ENCODE peak calls at places on chromosomes 3 and 15, in five cellular contexts. R is amygdala; T is stimulated activated naive CD8-positive, alpha-beta T cell treated with anti-CD3 and anti-CD28 coated beads, Interleukin-15, amount 100 ng/mL, for 72 hours; Y is T follicular helper cell; D is activated T-helper 9 cell treated with anti-CD3 and anti-CD28 coated beads, Interleukin-2, amount 50 U/mL, for 16 hours. J is an unnamed sample.

GRCh38 chr3:183178833-183179549 is 16.5 kb upstream of the LAMP3 start:
- DNase-seq in R (peak; percentile 58), T (peak; percentile 60), Y (no peak), D (peak; percentile 13), J (no peak)

GRCh38 chr3:151400341-151400740 is 15.8 kb upstream of the P2RY12 start:
- DNase-seq in R (no peak), T (no peak), Y (no peak), D (no peak), J (no peak)

GRCh38 chr3:177596248-177596821 is 399.1 kb upstream of the TBL1XR1 start:
- DNase-seq in R (no peak), T (no peak), Y (no peak), D (no peak), J (no peak)

GRCh38 chr3:33557829-33558228 is 117.6 kb upstream of the UBP1 start:
- DNase-seq in R (no peak), T (no peak), Y (no peak), D (no peak), J (no peak)

GRCh38 chr15:48394172-48394571 is 62.9 kb downstream of the DUT start:
- DNase-seq in R (no peak), T (no peak), Y (no peak), D (no peak), J (no peak)

GRCh38 chr3:26484140-26484539 is 138.4 kb upstream of the LRRC3B start:
- DNase-seq in R (no peak), T (no peak), Y (no peak), D (no peak), J (no peak)

GRCh38 chr3:66211779-66212178 is 9.0 kb upstream of the SLC25A26 start:
- DNase-seq in R (no peak), T (no peak), Y (no peak), D (no peak), J (no peak)

GRCh38 chr3:195907730-195908438 is 467 bp downstream of the TNK2 start:
- DNase-seq in R (no peak), T (peak; percentile 68), Y (peak; percentile 23), D (peak; percentile 28), J (no peak)

GRCh38 chr3:42012935-42013651 is 51.2 kb upstream of the ULK4 start:
- DNase-seq in R (peak; percentile 40), T (peak; percentile 66), Y (peak; percentile 58), D (peak; percentile 68), J (no peak)

GRCh38 chr15:91946914-91947313 is 93.4 kb downstream of the SLCO3A1 start:
- DNase-seq in R (no peak), T (no peak), Y (no peak), D (no peak), J (no peak)

GRCh38 chr3:58231666-58232065 is 5.9 kb upstream of the ABHD6 start:
- DNase-seq in R (no peak), T (no peak), Y (no peak), D (no peak), J (no peak)

GRCh38 chr15:60469893-60470641 is 8.9 kb downstream of the ICE2 start:
- DNase-seq in R (no peak), T (no peak), Y (no peak), D (no peak), J (no peak)

GRCh38 chr15:90035095-90035834 is 34.1 kb downstream of the ZNF710 start:
- DNase-seq in R (peak; percentile 37), T (no peak), Y (no peak), D (no peak), J (no peak)

GRCh38 chr3:34016925-34017592 is 218.6 kb downstream of the PDCD6IP start:
- DNase-seq in R (no peak), T (no peak), Y (no peak), D (no peak), J (no peak)

GRCh38 chr15:78406016-78406590 is 31.9 kb upstream of the IREB2 start:
- DNase-seq in R (no peak), T (no peak), Y (no peak), D (no peak), J (no peak)

GRCh38 chr15:47742742-47743141 is 25.4 kb downstream of the SEMA6D start:
- DNase-seq in R (no peak), T (no peak), Y (no peak), D (no peak), J (no peak)

GRCh38 chr15:68820205-68820588 is 498 bp downstream of the ANP32A start:
- DNase-seq in R (peak; percentile 69), T (peak; percentile 70), Y (peak; percentile 39), D (peak; percentile 59), J (no peak)

J was measured in NCI-H1048.